ENCODE peak calls at places on chromosomes 4 and X, in five cellular contexts. U, J, B, L and R are unnamed samples.

GRCh38 chrX:46400530-46400929 is 144.7 kb downstream of the ZNF674 start:
- DNase-seq in L (no peak), B (no peak), J (no peak), U (no peak), R (no peak)

GRCh38 chrX:107576392-107576791 is 51.9 kb upstream of the PRPS1 start:
- DNase-seq in L (no peak), U (no peak), B (no peak), J (no peak), R (no peak)

GRCh38 chr4:113153529-113154101 is 104.2 kb downstream of the ANK2 start:
- DNase-seq in U (no peak), J (no peak), B (no peak), L (no peak), R (no peak)

GRCh38 chr4:102819588-102820365 is 7.6 kb downstream of the UBE2D3 start:
- DNase-seq in L (no peak), U (no peak), J (peak; percentile 35), B (no peak), R (no peak)

GRCh38 chrX:130176354-130176776 is 4.6 kb downstream of the RAB33A start:
- DNase-seq in U (no peak), J (no peak), B (no peak), L (peak; percentile 43), R (no peak)

GRCh38 chrX:48958635-48959094 is 1.3 kb upstream of the OTUD5 start:
- DNase-seq in U (no peak), L (peak; percentile 79), B (no peak), J (no peak), R (peak; percentile 85)

GRCh38 chrX:118528089-118528753 is 32.6 kb downstream of the DOCK11 start:
- DNase-seq in L (no peak), B (peak; percentile 0), J (peak; percentile 34), U (no peak), R (no peak)

GRCh38 chr4:10086506-10087120 is 30.0 kb downstream of the WDR1 start:
- DNase-seq in J (no peak), B (no peak), U (no peak), L (no peak), R (peak; percentile 68)

GRCh38 chrX:40298569-40298968 is 200.8 kb upstream of the BCOR start:
- DNase-seq in J (no peak), U (no peak), L (peak; percentile 39), B (no peak), R (no peak)

GRCh38 chrX:102832661-102833060 is 104.4 kb upstream of the RAB40AL start:
- DNase-seq in J (no peak), B (no peak), U (no peak), L (peak; percentile 78), R (no peak)

GRCh38 chrX:129115104-129115503 is 408.2 kb downstream of the SMARCA1 start:
- DNase-seq in L (peak; percentile 18), U (no peak), J (no peak), B (no peak), R (no peak)

GRCh38 chrX:127879585-127879984 is 172.6 kb downstream of the ACTRT1 start:
- DNase-seq in L (no peak), U (no peak), J (no peak), B (no peak), R (no peak)

GRCh38 chr4:142291299-142291698 is 554.8 kb downstream of the INPP4B start:
- DNase-seq in L (no peak), J (no peak), U (no peak), B (no peak), R (no peak)

GRCh38 chr4:121685257-121685656 is 11.5 kb downstream of the ANXA5 start:
- DNase-seq in B (no peak), L (peak; percentile 78), U (no peak), J (no peak), R (no peak)

GRCh38 chrX:154374361-154375155 is at the start of gene FLNA:
- DNase-seq in J (no peak), U (peak; percentile 59), L (peak; percentile 14), B (no peak), R (peak; percentile 90)

GRCh38 chrX:49251325-49251724 is 13.2 kb downstream of the FOXP3 start:
- DNase-seq in J (no peak), L (no peak), B (no peak), U (no peak), R (no peak)

GRCh38 chrX:16834811-16835210 is 35.4 kb downstream of the RBBP7 start:
- DNase-seq in J (no peak), U (no peak), B (no peak), L (no peak), R (no peak)

GRCh38 chr4:87035881-87036509 is 101.2 kb downstream of the AFF1 start:
- DNase-seq in J (no peak), B (no peak), U (no peak), L (no peak), R (no peak)

GRCh38 chr4:174521800-174522182 is 497 bp downstream of the HPGD start:
- DNase-seq in U (peak; percentile 47), J (no peak), B (no peak), L (no peak), R (no peak)

GRCh38 chrX:79325263-79325958 is 41.7 kb downstream of the ITM2A start:
- DNase-seq in J (peak; percentile 9), L (no peak), B (no peak), U (no peak), R (no peak)

GRCh38 chr4:184163813-184164212 is 53.9 kb downstream of the ENPP6 start:
- DNase-seq in L (peak; percentile 44), J (no peak), U (peak; percentile 72), B (no peak), R (no peak)

GRCh38 chr4:73729534-73730165 is 10.7 kb upstream of the CXCL8 start:
- DNase-seq in J (no peak), L (peak; percentile 86), U (peak; percentile 67), B (no peak), R (no peak)

GRCh38 chr4:3345384-3345783 is 52.6 kb downstream of the RGS12 start:
- DNase-seq in L (no peak), J (no peak), B (no peak), U (no peak), R (no peak)

GRCh38 chrX:47687249-47687648 is 28.3 kb upstream of the UXT start:
- DNase-seq in U (no peak), L (no peak), B (no peak), J (no peak), R (no peak)

GRCh38 chr4:47128991-47129390 is 97.6 kb downstream of the GABRB1 start:
- DNase-seq in L (no peak), U (no peak), J (no peak), B (no peak), R (no peak)

GRCh38 chr4:3209551-3210325 is 39.2 kb upstream of the MSANTD1 start:
- DNase-seq in L (no peak), J (no peak), U (peak; percentile 33), B (no peak), R (no peak)

GRCh38 chr4:107258359-107258758 is 222.2 kb upstream of the DKK2 start:
- DNase-seq in B (no peak), L (no peak), U (no peak), J (no peak), R (no peak)

DNA sequence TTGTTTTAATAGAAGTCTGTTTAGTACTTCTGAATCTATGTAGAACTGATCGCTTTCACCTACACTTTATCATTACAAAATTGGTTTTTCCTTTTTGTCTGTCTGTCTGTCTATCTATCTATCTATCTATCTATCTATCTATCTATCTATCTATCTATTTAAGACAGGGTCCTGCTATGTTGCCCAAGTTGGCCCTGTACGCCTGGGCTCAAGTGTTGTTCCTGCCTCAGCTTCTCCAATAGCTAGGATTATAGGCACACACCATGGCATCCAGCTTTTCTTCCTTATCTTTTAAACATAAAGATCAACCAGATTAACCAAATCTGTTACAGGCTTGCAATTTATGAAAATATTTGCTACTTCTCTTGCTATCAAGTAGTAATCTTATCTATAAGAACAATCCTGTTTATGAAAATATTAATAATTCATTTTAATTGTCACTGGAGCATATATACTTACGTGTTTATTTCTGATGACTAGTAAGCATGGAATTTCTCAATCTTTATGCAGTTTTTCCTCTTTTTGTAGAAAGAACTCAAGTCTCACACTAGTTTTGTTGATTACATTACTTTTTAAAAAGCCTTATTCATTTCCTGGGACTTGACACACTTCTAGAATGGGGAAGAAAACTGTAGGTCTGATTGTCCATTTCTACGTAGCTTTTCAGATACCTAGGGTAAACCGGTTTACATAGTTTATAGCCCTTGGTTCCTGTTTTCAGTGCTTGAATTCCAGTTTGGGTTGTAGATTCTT is 24.6 kb downstream of the KIAA0232 start:
- DNase-seq in U (no peak), L (peak; percentile 53), J (no peak), B (no peak), R (no peak)
- H3K27ac ChIP-seq in U (peak overlapping the region; percentile 21), L (peak overlapping the region; percentile 32), J (no peak overlapping the region), B (no peak overlapping the region), R (no peak overlapping the region)

GRCh38 chrX:2401201-2401589 is 99.6 kb downstream of the DHRSX start:
- DNase-seq in B (no peak), J (no peak), L (no peak), U (no peak), R (no peak)
- H3K4me3 ChIP-seq in B (no peak overlapping the region), J (no peak overlapping the region), L (no peak overlapping the region), U (no peak overlapping the region), R (no peak overlapping the region)

DNA sequence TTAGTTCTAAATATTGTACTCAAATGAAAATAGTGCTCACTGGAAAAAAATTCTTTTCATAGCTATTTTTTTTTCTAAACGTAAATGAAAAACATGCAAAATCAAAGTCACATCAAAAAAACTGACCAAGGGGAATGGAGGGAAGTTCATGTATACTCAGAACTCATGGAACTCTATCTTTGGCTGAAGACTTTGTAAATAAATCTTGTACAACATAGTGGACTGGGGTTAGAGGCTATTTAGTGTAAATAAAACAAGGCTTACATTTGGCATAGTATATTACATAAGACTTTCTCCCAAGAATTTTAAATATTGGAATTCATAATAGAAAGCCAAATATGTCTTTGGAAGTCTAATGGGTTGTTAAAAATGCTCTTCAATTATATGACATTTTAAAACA is 59.8 kb upstream of the PDE5A start:
- DNase-seq in B (no peak), J (no peak), U (no peak), L (no peak), R (no peak)
- H3K9me3 ChIP-seq in B (no peaks in the 10 kb centered on the region), J (no peaks in the 10 kb centered on the region), U (no peaks in the 10 kb centered on the region), L (no peaks in the 10 kb centered on the region), R (no peaks in the 10 kb centered on the region)

DNA sequence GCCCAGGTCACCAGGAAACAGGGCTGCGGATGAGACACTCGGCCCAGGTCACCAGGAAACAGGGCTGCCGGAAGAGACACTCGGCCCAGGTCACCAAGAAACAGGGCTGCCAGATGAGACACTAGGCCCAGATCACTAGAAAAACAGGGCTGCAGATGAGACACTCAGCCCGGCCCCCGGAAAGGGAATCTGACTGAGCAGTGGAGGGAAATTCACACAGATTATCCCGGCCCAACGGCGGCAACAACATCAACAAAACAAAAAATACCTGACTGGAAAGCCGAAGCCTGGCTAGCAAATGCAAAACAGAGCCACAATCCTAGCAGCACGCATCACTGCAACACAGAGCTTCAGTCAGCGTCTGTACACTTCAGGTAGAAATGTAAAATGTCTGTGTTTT is 20.7 kb downstream of the AFAP1 start:
- DNase-seq in L (no peak), U (no peak), B (no peak), J (no peak), R (no peak)
- H3K27ac ChIP-seq in L (no peak overlapping the region), U (no peak overlapping the region), B (no peak overlapping the region), J (no peak overlapping the region), R (no peak overlapping the region)